ENCODE peak calls at places on chromosomes 1 and 21, in six cellular contexts. G is GM04504, J is neural progenitor cell, A is pancreas, E is hypothalamus, L is psoas muscle. P is an unnamed sample.

GRCh38 chr1:192539450-192540132 is 36.0 kb upstream of the RGS1 start:
- DNase-seq in L (no peak), J (peak), G (peak), E (no peak), A (no peak), P (no peak)

GRCh38 chr21:15848632-15849031 is 118.8 kb downstream of the USP25 start:
- DNase-seq in L (no peak), E (no peak), J (no peak), G (no peak), A (no peak), P (peak)

GRCh38 chr1:58979677-58980076 is 195.8 kb upstream of the JUN start:
- DNase-seq in E (no peak), L (no peak), G (no peak), J (no peak), A (no peak), P (no peak)

GRCh38 chr1:223077434-223077833 is 65.6 kb downstream of the TLR5 start:
- DNase-seq in J (no peak), G (no peak), A (no peak), E (no peak), L (no peak), P (peak)

GRCh38 chr1:6027591-6027990 is 18.1 kb upstream of the KCNAB2 start:
- DNase-seq in A (no peak), L (no peak), J (no peak), E (no peak), G (no peak), P (no peak)

GRCh38 chr21:44941567-44941966 is 1.7 kb downstream of the SLX9 start:
- DNase-seq in A (no peak), G (no peak), E (no peak), L (no peak), J (no peak), P (no peak)

GRCh38 chr1:198187973-198188588 is 31.3 kb downstream of the NEK7 start:
- DNase-seq in J (no peak), L (no peak), G (no peak), A (no peak), E (no peak), P (no peak)

GRCh38 chr1:29166291-29166878 is 15.3 kb downstream of the SRSF4 start:
- DNase-seq in J (no peak), E (no peak), G (no peak), A (no peak), L (no peak), P (no peak)

GRCh38 chr1:20190256-20190655 is 3.9 kb upstream of the PLA2G2C start:
- DNase-seq in G (no peak), E (no peak), J (no peak), A (no peak), L (no peak), P (no peak)

GRCh38 chr1:118093017-118093416 is 92.0 kb downstream of the SPAG17 start:
- DNase-seq in J (no peak), G (no peak), E (no peak), L (no peak), A (no peak), P (no peak)

GRCh38 chr1:9350011-9350907 is 57.6 kb downstream of the SPSB1 start:
- DNase-seq in A (no peak), G (no peak), J (no peak), E (no peak), L (peak), P (peak)

GRCh38 chr1:225911207-225912130 is 12.6 kb downstream of the PYCR2 start:
- DNase-seq in A (peak), G (no peak), L (peak), J (peak), E (peak), P (no peak)

GRCh38 chr1:241828576-241828975 is 19.4 kb upstream of the EXO1 start:
- DNase-seq in J (no peak), L (no peak), G (no peak), E (no peak), A (no peak), P (no peak)

GRCh38 chr1:65658122-65658521 is 134.6 kb upstream of the PDE4B start:
- DNase-seq in E (no peak), L (no peak), A (no peak), G (peak), J (no peak), P (no peak)

GRCh38 chr1:153379591-153379990 is 4.2 kb upstream of the S100A12 start:
- DNase-seq in E (no peak), G (no peak), L (no peak), A (no peak), J (no peak), P (no peak)

GRCh38 chr1:200153277-200154055 is 126.0 kb downstream of the NR5A2 start:
- DNase-seq in G (no peak), A (no peak), J (no peak), E (no peak), L (no peak), P (no peak)

GRCh38 chr1:30466026-30466425 is 257.4 kb downstream of the MATN1 start:
- DNase-seq in G (no peak), L (no peak), J (no peak), E (no peak), A (no peak), P (no peak)

GRCh38 chr1:40385437-40386310 is 12.1 kb downstream of the SMAP2 start:
- DNase-seq in J (no peak), E (no peak), L (no peak), G (no peak), A (no peak), P (no peak)

GRCh38 chr1:65001238-65001792 is 35.0 kb upstream of the JAK1 start:
- DNase-seq in A (peak), L (peak), E (no peak), G (peak), J (peak), P (no peak)

GRCh38 chr21:33024278-33025103 is 1.2 kb upstream of the OLIG2 start:
- DNase-seq in J (peak), E (no peak), G (no peak), L (no peak), A (no peak), P (peak)

GRCh38 chr1:45394342-45394741 is 54.1 kb upstream of the MUTYH start:
- DNase-seq in L (no peak), E (no peak), G (no peak), J (no peak), A (no peak), P (no peak)

GRCh38 chr1:31222176-31222575 is 17.5 kb downstream of the NKAIN1 start:
- DNase-seq in J (peak), E (no peak), G (no peak), A (no peak), L (no peak), P (no peak)

GRCh38 chr1:172283766-172284165 is 136.7 kb upstream of the C1orf105 start:
- DNase-seq in J (no peak), E (no peak), L (no peak), A (no peak), G (no peak), P (no peak)

GRCh38 chr1:91490501-91490900 is 10.2 kb upstream of the CDC7 start:
- DNase-seq in G (no peak), L (no peak), A (no peak), E (no peak), J (no peak), P (no peak)

GRCh38 chr1:31663622-31664452 is 19.2 kb upstream of the PEF1 start:
- DNase-seq in L (peak), A (peak), J (peak), G (no peak), E (no peak), P (peak)

GRCh38 chr1:118487091-118487490 is 302.1 kb upstream of the SPAG17 start:
- DNase-seq in L (no peak), A (no peak), E (no peak), J (no peak), G (no peak), P (no peak)

GRCh38 chr1:36387141-36387949 is 1.6 kb upstream of the STK40 start:
- DNase-seq in J (peak), L (peak), E (no peak), G (peak), A (no peak), P (peak)

GRCh38 chr1:25658791-25659431 is 42.3 kb downstream of the MAN1C1 start:
- DNase-seq in E (no peak), J (no peak), G (no peak), L (peak), A (peak), P (no peak)

GRCh38 chr1:75954594-75954993 is 22.4 kb upstream of the ASB17 start:
- DNase-seq in E (no peak), G (no peak), A (no peak), L (no peak), J (no peak), P (no peak)

GRCh38 chr1:23722652-23723051 is 20.6 kb upstream of the ELOA start:
- DNase-seq in G (no peak), L (no peak), E (no peak), J (no peak), A (no peak), P (no peak)

GRCh38 chr1:42949312-42950145 is 9.1 kb downstream of the SLC2A1 start:
- DNase-seq in G (no peak), L (no peak), A (no peak), J (no peak), E (no peak), P (no peak)

P was measured in NCI-H82.